ENCODE peak calls at places on chromosome 16, in eight cellular contexts. One of them, this sample, is unnamed.
A peak's percentile ranks its signal among the peaks of the same experiment; 100 is the strongest.

GRCh38 chr16:68351991-68352431 is 41.2 kb downstream of the PRMT7 start:
- DNase-seq in pancreas: peak; percentile 16
- DNase-seq in BJ: no peak
- DNase-seq in adrenal gland: no peak
- DNase-seq in RWPE1: no peak
- DNase-seq in cardiac fibroblast: no peak
- DNase-seq in HCT116: no peak
- DNase-seq in fibroblast of the aortic adventitia: no peak
- DNase-seq in this sample: no peak

GRCh38 chr16:85334718-85335583 is 222.7 kb upstream of the CIBAR2 start:
- DNase-seq in pancreas: peak; percentile 83
- DNase-seq in BJ: no peak
- DNase-seq in adrenal gland: no peak
- DNase-seq in RWPE1: no peak
- DNase-seq in cardiac fibroblast: no peak
- DNase-seq in HCT116: no peak
- DNase-seq in fibroblast of the aortic adventitia: no peak
- DNase-seq in this sample: no peak

GRCh38 chr16:65658339-65659275 is 536.7 kb upstream of the CDH11 start:
- DNase-seq in pancreas: no peak
- DNase-seq in BJ: peak; percentile 69
- DNase-seq in adrenal gland: peak; percentile 28
- DNase-seq in RWPE1: peak; percentile 94
- DNase-seq in cardiac fibroblast: peak; percentile 84
- DNase-seq in HCT116: no peak
- DNase-seq in fibroblast of the aortic adventitia: peak; percentile 95
- DNase-seq in this sample: no peak

GRCh38 chr16:71648921-71649320 is 22.9 kb downstream of the MARVELD3 start:
- DNase-seq in pancreas: no peak
- DNase-seq in BJ: no peak
- DNase-seq in adrenal gland: no peak
- DNase-seq in RWPE1: no peak
- DNase-seq in cardiac fibroblast: peak; percentile 11
- DNase-seq in HCT116: no peak
- DNase-seq in fibroblast of the aortic adventitia: no peak
- DNase-seq in this sample: no peak

GRCh38 chr16:10514369-10515055 is 65.9 kb downstream of the EMP2 start:
- DNase-seq in pancreas: peak; percentile 52
- DNase-seq in BJ: peak; percentile 27
- DNase-seq in adrenal gland: peak; percentile 72
- DNase-seq in RWPE1: peak; percentile 67
- DNase-seq in cardiac fibroblast: peak; percentile 81
- DNase-seq in HCT116: peak; percentile 33
- DNase-seq in fibroblast of the aortic adventitia: peak; percentile 84
- DNase-seq in this sample: no peak

GRCh38 chr16:68265078-68265925 is 976 bp downstream of the SLC7A6 start:
- DNase-seq in pancreas: no peak
- DNase-seq in BJ: peak; percentile 56
- DNase-seq in adrenal gland: peak; percentile 91
- DNase-seq in RWPE1: peak; percentile 79
- DNase-seq in cardiac fibroblast: peak; percentile 65
- DNase-seq in HCT116: peak; percentile 68
- DNase-seq in fibroblast of the aortic adventitia: peak; percentile 74
- DNase-seq in this sample: no peak

GRCh38 chr16:88651276-88651988 is 579 bp upstream of the CYBA start:
- DNase-seq in pancreas: peak; percentile 36
- DNase-seq in BJ: no peak
- DNase-seq in adrenal gland: peak; percentile 65
- DNase-seq in RWPE1: no peak
- DNase-seq in cardiac fibroblast: no peak
- DNase-seq in HCT116: peak; percentile 72
- DNase-seq in fibroblast of the aortic adventitia: no peak
- DNase-seq in this sample: no peak

GRCh38 chr16:83085660-83086059 is 458.9 kb downstream of the CDH13 start:
- DNase-seq in pancreas: no peak
- DNase-seq in BJ: no peak
- DNase-seq in adrenal gland: no peak
- DNase-seq in RWPE1: no peak
- DNase-seq in cardiac fibroblast: no peak
- DNase-seq in HCT116: no peak
- DNase-seq in fibroblast of the aortic adventitia: no peak
- DNase-seq in this sample: no peak

GRCh38 chr16:89295071-89295900 is 77.8 kb downstream of the ZNF778 start:
- DNase-seq in pancreas: no peak
- DNase-seq in BJ: no peak
- DNase-seq in adrenal gland: no peak
- DNase-seq in RWPE1: no peak
- DNase-seq in cardiac fibroblast: no peak
- DNase-seq in HCT116: no peak
- DNase-seq in fibroblast of the aortic adventitia: no peak
- DNase-seq in this sample: no peak

GRCh38 chr16:57810197-57811024 is 8.1 kb upstream of the KIFC3 start:
- DNase-seq in pancreas: peak; percentile 86
- DNase-seq in BJ: peak; percentile 57
- DNase-seq in adrenal gland: peak; percentile 87
- DNase-seq in RWPE1: peak; percentile 78
- DNase-seq in cardiac fibroblast: peak; percentile 85
- DNase-seq in HCT116: peak; percentile 82
- DNase-seq in fibroblast of the aortic adventitia: no peak
- DNase-seq in this sample: no peak

GRCh38 chr16:11224096-11224893 is 31.7 kb downstream of the SOCS1 start:
- DNase-seq in pancreas: no peak
- DNase-seq in BJ: no peak
- DNase-seq in adrenal gland: peak; percentile 73
- DNase-seq in RWPE1: no peak
- DNase-seq in cardiac fibroblast: no peak
- DNase-seq in HCT116: no peak
- DNase-seq in fibroblast of the aortic adventitia: no peak
- DNase-seq in this sample: no peak

DNA sequence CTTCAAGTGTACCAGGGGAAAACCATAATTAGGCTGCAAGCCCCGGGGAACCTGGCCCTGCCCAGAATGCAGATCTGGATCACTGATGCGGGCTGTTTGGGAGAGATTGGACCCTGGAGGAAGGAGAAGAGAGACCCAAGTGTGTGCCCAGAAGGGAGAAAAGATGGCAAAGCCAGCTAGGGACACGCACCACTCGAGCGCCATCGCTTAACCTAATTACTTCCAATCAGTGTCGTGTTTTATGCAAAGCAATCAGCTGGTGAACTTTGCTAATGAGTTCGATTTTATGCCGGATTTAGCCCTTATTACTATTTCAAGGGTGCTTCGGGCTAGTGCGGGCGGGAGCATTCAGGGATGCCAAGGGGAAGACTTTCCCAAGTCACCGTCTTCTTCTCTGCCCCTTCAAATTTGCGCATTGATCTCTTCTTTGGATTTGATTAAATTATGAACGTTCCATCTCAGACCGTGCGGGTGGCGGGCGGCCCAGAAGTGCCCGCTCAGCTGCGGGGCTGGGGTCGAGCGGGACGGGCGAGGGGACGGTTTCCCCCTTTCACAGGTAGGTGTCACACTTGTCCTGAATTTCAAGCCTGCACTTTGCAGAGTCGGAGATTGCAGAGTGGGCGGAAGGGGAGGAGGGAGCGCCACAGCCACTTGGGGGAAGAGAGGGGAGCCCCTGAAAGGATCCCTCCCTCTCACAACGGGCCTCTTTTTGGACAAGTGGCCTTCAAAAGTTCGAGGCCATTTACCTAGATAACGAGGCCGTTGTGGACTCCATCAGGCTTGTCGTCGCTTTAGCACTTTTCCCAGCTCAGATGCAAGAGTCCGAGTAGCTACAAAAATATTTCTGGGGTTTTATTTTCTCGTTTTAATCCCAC is 4.1 kb downstream of the IRX5 start:
- DNase-seq in pancreas: no peak
- DNase-seq in BJ: no peak
- DNase-seq in adrenal gland: no peak
- DNase-seq in RWPE1: no peak
- DNase-seq in cardiac fibroblast: no peak
- DNase-seq in HCT116: no peak
- DNase-seq in fibroblast of the aortic adventitia: peak; percentile 10
- DNase-seq in this sample: no peak
- TF ChIP-seq CTCF in pancreas: no peak
- TF ChIP-seq CTCF in BJ: no peak
- TF ChIP-seq CTCF in adrenal gland: no peak
- TF ChIP-seq CTCF in RWPE1: no peak
- TF ChIP-seq CTCF in cardiac fibroblast: no peak
- TF ChIP-seq CTCF in HCT116: no peak
- TF ChIP-seq CTCF in fibroblast of the aortic adventitia: no peak
- TF ChIP-seq CTCF in this sample: no peak

DNA sequence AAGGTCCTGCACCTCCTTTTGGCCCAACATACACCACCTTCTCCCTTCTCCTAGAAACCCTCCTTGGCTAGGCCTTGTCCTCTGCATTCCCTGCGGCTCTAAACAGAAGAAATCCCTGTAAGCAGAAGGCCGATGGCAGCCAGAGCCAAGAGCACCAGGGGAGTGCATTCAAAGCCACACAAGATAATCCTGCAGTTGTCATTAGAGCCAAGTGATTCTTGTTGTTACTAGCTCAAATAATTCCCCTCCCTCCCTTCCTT is 6.0 kb downstream of the PRSS36 start:
- DNase-seq in pancreas: no peak
- DNase-seq in BJ: no peak
- DNase-seq in adrenal gland: no peak
- DNase-seq in RWPE1: no peak
- DNase-seq in cardiac fibroblast: no peak
- DNase-seq in HCT116: no peak
- DNase-seq in fibroblast of the aortic adventitia: no peak
- DNase-seq in this sample: no peak
- TF ChIP-seq CTCF in pancreas: no peak
- TF ChIP-seq CTCF in BJ: no peak
- TF ChIP-seq CTCF in adrenal gland: no peak
- TF ChIP-seq CTCF in RWPE1: no peak
- TF ChIP-seq CTCF in cardiac fibroblast: no peak
- TF ChIP-seq CTCF in HCT116: no peak
- TF ChIP-seq CTCF in fibroblast of the aortic adventitia: no peak
- TF ChIP-seq CTCF in this sample: no peak

GRCh38 chr16:48115299-48115698 is 40.5 kb downstream of the ABCC12 start:
- DNase-seq in pancreas: no peak
- DNase-seq in BJ: no peak
- DNase-seq in adrenal gland: no peak
- DNase-seq in RWPE1: no peak
- DNase-seq in cardiac fibroblast: no peak
- DNase-seq in HCT116: no peak
- DNase-seq in fibroblast of the aortic adventitia: no peak
- DNase-seq in this sample: no peak

GRCh38 chr16:48118841-48119240 is 37.0 kb downstream of the ABCC12 start:
- DNase-seq in pancreas: no peak
- DNase-seq in BJ: no peak
- DNase-seq in adrenal gland: no peak
- DNase-seq in RWPE1: no peak
- DNase-seq in cardiac fibroblast: no peak
- DNase-seq in HCT116: no peak
- DNase-seq in fibroblast of the aortic adventitia: no peak
- DNase-seq in this sample: no peak

GRCh38 chr16:48121276-48121675 is 34.5 kb downstream of the ABCC12 start:
- DNase-seq in pancreas: no peak
- DNase-seq in BJ: no peak
- DNase-seq in adrenal gland: no peak
- DNase-seq in RWPE1: no peak
- DNase-seq in cardiac fibroblast: no peak
- DNase-seq in HCT116: no peak
- DNase-seq in fibroblast of the aortic adventitia: no peak
- DNase-seq in this sample: no peak

GRCh38 chr16:48114410-48114809 is 41.4 kb downstream of the ABCC12 start:
- DNase-seq in pancreas: no peak
- DNase-seq in BJ: no peak
- DNase-seq in adrenal gland: no peak
- DNase-seq in RWPE1: no peak
- DNase-seq in cardiac fibroblast: no peak
- DNase-seq in HCT116: no peak
- DNase-seq in fibroblast of the aortic adventitia: no peak
- DNase-seq in this sample: no peak

DNA sequence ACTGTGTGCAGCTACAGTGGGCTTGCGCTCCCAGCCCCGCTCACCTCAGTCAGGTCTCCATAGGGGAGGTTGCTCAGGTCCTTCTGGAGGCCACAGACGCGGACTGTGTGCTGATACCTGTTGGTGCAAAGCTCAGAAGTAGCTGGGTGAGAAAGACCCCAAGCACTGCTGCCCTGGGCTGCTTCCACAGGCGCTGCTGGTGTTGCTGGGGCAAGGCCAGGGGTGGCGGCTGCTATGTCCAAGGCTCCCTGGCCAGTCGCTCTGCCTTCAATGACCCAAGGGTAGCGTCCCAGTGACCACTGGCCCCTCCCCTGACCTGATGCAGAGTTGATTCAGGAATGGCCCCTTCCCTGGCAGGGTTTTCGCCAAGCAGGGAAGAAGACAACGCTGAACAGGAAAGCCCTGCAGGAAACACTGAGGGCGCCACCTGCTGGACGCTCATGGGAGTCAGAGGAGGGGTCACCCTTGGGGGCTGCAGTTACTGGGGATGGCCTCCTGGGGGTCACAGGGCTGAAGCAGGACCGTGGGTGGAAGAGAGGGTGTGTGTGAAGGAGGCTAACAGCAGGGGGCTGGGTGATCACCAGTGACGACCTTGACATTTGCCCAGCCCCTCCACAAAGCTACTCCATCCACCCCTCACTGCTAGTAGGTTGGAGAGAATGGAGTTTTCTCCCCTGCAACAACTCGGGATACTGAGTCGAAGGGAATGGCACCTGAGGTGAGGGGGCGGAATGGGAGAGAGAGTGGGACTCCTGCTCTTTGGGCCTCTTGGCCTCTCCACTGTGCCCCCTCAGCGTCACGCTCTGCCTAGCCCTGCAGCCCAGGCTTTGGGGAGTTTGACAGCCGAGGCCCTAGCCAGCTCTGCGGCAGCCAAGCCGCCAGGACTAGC is 38.3 kb downstream of the ABCC12 start:
- DNase-seq in pancreas: no peak
- DNase-seq in BJ: no peak
- DNase-seq in adrenal gland: peak; percentile 47
- DNase-seq in RWPE1: peak; percentile 42
- DNase-seq in cardiac fibroblast: peak; percentile 52
- DNase-seq in HCT116: peak; percentile 56
- DNase-seq in fibroblast of the aortic adventitia: peak; percentile 34
- DNase-seq in this sample: peak; percentile 74
- TF ChIP-seq CTCF in pancreas: peak; percentile 41
- TF ChIP-seq CTCF in BJ: peak; percentile 67
- TF ChIP-seq CTCF in adrenal gland: peak; percentile 57
- TF ChIP-seq CTCF in RWPE1: peak; percentile 48
- TF ChIP-seq CTCF in cardiac fibroblast: peak; percentile 92
- TF ChIP-seq CTCF in HCT116: peak; percentile 98
- TF ChIP-seq CTCF in fibroblast of the aortic adventitia: peak; percentile 70
- TF ChIP-seq CTCF in this sample: peak; percentile 85

DNA sequence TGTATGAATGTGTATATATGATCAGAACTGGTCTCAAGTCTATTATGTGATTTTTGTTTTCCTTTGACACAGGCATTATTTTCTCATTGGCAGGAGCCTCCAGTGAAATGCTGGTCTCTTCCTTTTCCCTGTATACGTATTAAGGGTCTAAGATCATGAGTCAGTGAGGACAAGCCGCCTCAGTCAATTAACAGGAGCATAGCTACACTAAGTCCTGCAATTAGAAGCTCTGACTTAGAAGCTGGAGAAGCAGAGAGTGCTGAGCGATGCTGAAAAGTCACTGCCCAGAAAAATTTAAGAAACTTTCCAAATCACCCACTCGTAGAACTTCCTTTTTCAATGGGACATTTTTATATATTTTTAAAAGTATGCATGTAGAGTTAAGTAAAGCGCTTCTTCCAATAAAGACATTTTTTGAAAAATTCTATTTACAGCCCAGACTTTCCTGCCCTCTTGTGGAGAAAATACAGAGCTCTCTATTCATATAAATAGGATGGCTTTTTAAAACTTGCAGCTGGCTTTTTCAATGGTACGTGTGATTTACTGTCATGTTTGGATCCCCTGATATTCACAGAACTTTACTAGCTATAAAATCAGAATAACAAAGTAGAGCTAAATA is 70.1 kb upstream of the PSMD7 start:
- DNase-seq in pancreas: no peak
- DNase-seq in BJ: no peak
- DNase-seq in adrenal gland: no peak
- DNase-seq in RWPE1: peak; percentile 26
- DNase-seq in cardiac fibroblast: peak; percentile 32
- DNase-seq in HCT116: peak; percentile 16
- DNase-seq in fibroblast of the aortic adventitia: peak; percentile 13
- DNase-seq in this sample: no peak
- TF ChIP-seq CTCF in pancreas: no peak
- TF ChIP-seq CTCF in BJ: peak; percentile 34
- TF ChIP-seq CTCF in adrenal gland: no peak
- TF ChIP-seq CTCF in RWPE1: peak; percentile 43
- TF ChIP-seq CTCF in cardiac fibroblast: peak; percentile 39
- TF ChIP-seq CTCF in HCT116: peak; percentile 61
- TF ChIP-seq CTCF in fibroblast of the aortic adventitia: peak; percentile 40
- TF ChIP-seq CTCF in this sample: peak; percentile 46